ENCODE peak calls at places on chromosomes 1 and 21, in ten cellular contexts. One of them, this sample, is unnamed.

GRCh38 chr1:145823565-145824498 is at the start of the genes POLR3C and RNF115:
- DNase-seq in pancreas: peak
- DNase-seq in tibial artery: peak
- DNase-seq in A549: peak
- DNase-seq in neuronal stem cell: peak
- DNase-seq in Peyer's patch: peak
- DNase-seq in gastrocnemius medialis: peak
- DNase-seq in upper lobe of right lung: peak
- DNase-seq in suprapubic skin: peak
- DNase-seq in body of pancreas: peak
- DNase-seq in this sample: peak

GRCh38 chr1:98903261-98903660 is 101.4 kb downstream of the PLPPR5 start:
- DNase-seq in suprapubic skin: no peak
- DNase-seq in gastrocnemius medialis: no peak
- DNase-seq in neuronal stem cell: no peak
- DNase-seq in A549: peak
- DNase-seq in tibial artery: no peak
- DNase-seq in upper lobe of right lung: no peak
- DNase-seq in body of pancreas: no peak
- DNase-seq in pancreas: no peak
- DNase-seq in Peyer's patch: no peak
- DNase-seq in this sample: no peak

GRCh38 chr1:20950689-20951088 is 163.6 kb upstream of the HP1BP3 start:
- DNase-seq in A549: no peak
- DNase-seq in pancreas: no peak
- DNase-seq in neuronal stem cell: no peak
- DNase-seq in gastrocnemius medialis: no peak
- DNase-seq in Peyer's patch: no peak
- DNase-seq in tibial artery: no peak
- DNase-seq in suprapubic skin: no peak
- DNase-seq in upper lobe of right lung: no peak
- DNase-seq in body of pancreas: no peak
- DNase-seq in this sample: no peak

GRCh38 chr1:209484429-209484828 is 99.1 kb upstream of the CAMK1G start:
- DNase-seq in A549: no peak
- DNase-seq in suprapubic skin: no peak
- DNase-seq in upper lobe of right lung: no peak
- DNase-seq in tibial artery: no peak
- DNase-seq in Peyer's patch: no peak
- DNase-seq in body of pancreas: no peak
- DNase-seq in pancreas: no peak
- DNase-seq in gastrocnemius medialis: no peak
- DNase-seq in neuronal stem cell: no peak
- DNase-seq in this sample: no peak

GRCh38 chr1:3060601-3061551 is 8.1 kb upstream of the PRDM16 start:
- DNase-seq in tibial artery: no peak
- DNase-seq in gastrocnemius medialis: no peak
- DNase-seq in pancreas: peak
- DNase-seq in Peyer's patch: no peak
- DNase-seq in upper lobe of right lung: peak
- DNase-seq in suprapubic skin: peak
- DNase-seq in A549: no peak
- DNase-seq in neuronal stem cell: no peak
- DNase-seq in body of pancreas: no peak
- DNase-seq in this sample: peak

GRCh38 chr1:179754031-179754624 is 11.0 kb downstream of the FAM163A start:
- DNase-seq in Peyer's patch: no peak
- DNase-seq in neuronal stem cell: no peak
- DNase-seq in suprapubic skin: no peak
- DNase-seq in A549: no peak
- DNase-seq in tibial artery: no peak
- DNase-seq in body of pancreas: no peak
- DNase-seq in pancreas: no peak
- DNase-seq in upper lobe of right lung: no peak
- DNase-seq in gastrocnemius medialis: no peak
- DNase-seq in this sample: no peak

GRCh38 chr1:245160288-245160687 is 5.5 kb downstream of the KIF26B start:
- DNase-seq in Peyer's patch: no peak
- DNase-seq in A549: no peak
- DNase-seq in suprapubic skin: no peak
- DNase-seq in upper lobe of right lung: no peak
- DNase-seq in neuronal stem cell: no peak
- DNase-seq in pancreas: no peak
- DNase-seq in body of pancreas: peak
- DNase-seq in tibial artery: peak
- DNase-seq in gastrocnemius medialis: no peak
- DNase-seq in this sample: no peak

GRCh38 chr1:47367651-47368050 is 34.1 kb downstream of the CMPK1 start:
- DNase-seq in upper lobe of right lung: no peak
- DNase-seq in A549: no peak
- DNase-seq in suprapubic skin: no peak
- DNase-seq in gastrocnemius medialis: no peak
- DNase-seq in neuronal stem cell: no peak
- DNase-seq in Peyer's patch: no peak
- DNase-seq in pancreas: no peak
- DNase-seq in body of pancreas: no peak
- DNase-seq in tibial artery: no peak
- DNase-seq in this sample: no peak

GRCh38 chr21:41726058-41726558 is 40.7 kb downstream of the RIPK4 start:
- DNase-seq in A549: no peak
- DNase-seq in pancreas: no peak
- DNase-seq in gastrocnemius medialis: no peak
- DNase-seq in neuronal stem cell: peak
- DNase-seq in suprapubic skin: no peak
- DNase-seq in Peyer's patch: no peak
- DNase-seq in body of pancreas: no peak
- DNase-seq in tibial artery: peak
- DNase-seq in upper lobe of right lung: no peak
- DNase-seq in this sample: no peak

GRCh38 chr1:206500046-206500445 is 7.3 kb upstream of the RASSF5 start:
- DNase-seq in pancreas: no peak
- DNase-seq in upper lobe of right lung: no peak
- DNase-seq in A549: no peak
- DNase-seq in suprapubic skin: no peak
- DNase-seq in body of pancreas: no peak
- DNase-seq in Peyer's patch: no peak
- DNase-seq in neuronal stem cell: no peak
- DNase-seq in tibial artery: no peak
- DNase-seq in gastrocnemius medialis: no peak
- DNase-seq in this sample: no peak

GRCh38 chr1:108053291-108054023 is 88.5 kb upstream of the VAV3 start:
- DNase-seq in A549: no peak
- DNase-seq in body of pancreas: no peak
- DNase-seq in gastrocnemius medialis: peak
- DNase-seq in Peyer's patch: no peak
- DNase-seq in pancreas: no peak
- DNase-seq in suprapubic skin: no peak
- DNase-seq in tibial artery: peak
- DNase-seq in neuronal stem cell: no peak
- DNase-seq in upper lobe of right lung: no peak
- DNase-seq in this sample: no peak

GRCh38 chr1:235075121-235075954 is 53.3 kb downstream of the TOMM20 start:
- DNase-seq in upper lobe of right lung: peak
- DNase-seq in neuronal stem cell: no peak
- DNase-seq in A549: peak
- DNase-seq in Peyer's patch: peak
- DNase-seq in tibial artery: peak
- DNase-seq in pancreas: no peak
- DNase-seq in body of pancreas: peak
- DNase-seq in gastrocnemius medialis: peak
- DNase-seq in suprapubic skin: peak
- DNase-seq in this sample: peak

GRCh38 chr1:20199410-20199809 is 13.1 kb upstream of the PLA2G2C start:
- DNase-seq in neuronal stem cell: no peak
- DNase-seq in Peyer's patch: no peak
- DNase-seq in gastrocnemius medialis: no peak
- DNase-seq in upper lobe of right lung: no peak
- DNase-seq in suprapubic skin: no peak
- DNase-seq in body of pancreas: no peak
- DNase-seq in pancreas: no peak
- DNase-seq in A549: no peak
- DNase-seq in tibial artery: no peak
- DNase-seq in this sample: no peak

DNA sequence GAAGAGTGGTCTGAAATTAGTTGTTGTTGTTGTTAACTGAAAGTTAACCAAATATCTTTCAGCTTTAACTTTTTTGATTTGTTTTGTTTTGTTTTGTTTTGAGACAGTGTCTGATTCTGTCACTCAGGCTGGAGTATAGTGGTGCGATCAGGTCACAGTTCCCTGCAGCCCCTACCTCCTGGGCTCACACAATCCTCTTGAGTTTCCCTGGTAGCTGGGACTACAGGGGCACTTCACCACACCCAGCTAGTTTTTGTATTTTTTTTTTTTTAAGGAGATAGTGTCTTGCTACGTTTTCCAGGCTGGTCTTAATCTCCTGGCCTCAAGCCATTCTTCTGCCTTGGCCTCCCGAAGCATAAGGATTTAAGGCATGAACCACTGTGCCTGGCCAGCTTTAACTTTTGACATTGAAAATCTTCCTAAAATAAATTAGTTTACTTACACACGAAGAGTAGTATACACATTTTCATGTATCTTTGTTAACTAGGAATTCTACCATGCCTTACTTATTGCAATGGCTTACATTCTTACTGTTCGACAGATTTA is 44.9 kb downstream of the GNG12 start:
- DNase-seq in A549: no peak
- DNase-seq in body of pancreas: no peak
- DNase-seq in Peyer's patch: no peak
- DNase-seq in gastrocnemius medialis: no peak
- DNase-seq in suprapubic skin: no peak
- DNase-seq in neuronal stem cell: no peak
- DNase-seq in pancreas: no peak
- DNase-seq in upper lobe of right lung: no peak
- DNase-seq in tibial artery: no peak
- DNase-seq in this sample: no peak
- H3K27ac ChIP-seq in A549: no peak
- H3K27ac ChIP-seq in body of pancreas: no peak
- H3K27ac ChIP-seq in Peyer's patch: no peak
- H3K27ac ChIP-seq in gastrocnemius medialis: no peak
- H3K27ac ChIP-seq in suprapubic skin: no peak
- H3K27ac ChIP-seq in neuronal stem cell: no peak
- H3K27ac ChIP-seq in pancreas: no peak
- H3K27ac ChIP-seq in upper lobe of right lung: no peak
- H3K27ac ChIP-seq in tibial artery: peak
- H3K27ac ChIP-seq in this sample: peak

GRCh38 chr1:91885716-91886506 is at the start of gene TGFBR3:
- DNase-seq in gastrocnemius medialis: peak
- DNase-seq in A549: peak
- DNase-seq in neuronal stem cell: peak
- DNase-seq in pancreas: peak
- DNase-seq in upper lobe of right lung: peak
- DNase-seq in Peyer's patch: peak
- DNase-seq in suprapubic skin: peak
- DNase-seq in tibial artery: peak
- DNase-seq in body of pancreas: peak
- DNase-seq in this sample: peak

GRCh38 chr1:91883470-91883869 is 2.5 kb downstream of the TGFBR3 start:
- DNase-seq in pancreas: no peak
- DNase-seq in A549: peak
- DNase-seq in body of pancreas: no peak
- DNase-seq in tibial artery: no peak
- DNase-seq in gastrocnemius medialis: no peak
- DNase-seq in suprapubic skin: no peak
- DNase-seq in neuronal stem cell: no peak
- DNase-seq in Peyer's patch: no peak
- DNase-seq in upper lobe of right lung: no peak
- DNase-seq in this sample: no peak

GRCh38 chr1:91881280-91881679 is 4.7 kb downstream of the TGFBR3 start:
- DNase-seq in neuronal stem cell: no peak
- DNase-seq in body of pancreas: no peak
- DNase-seq in suprapubic skin: no peak
- DNase-seq in upper lobe of right lung: no peak
- DNase-seq in pancreas: no peak
- DNase-seq in gastrocnemius medialis: no peak
- DNase-seq in A549: no peak
- DNase-seq in Peyer's patch: no peak
- DNase-seq in tibial artery: no peak
- DNase-seq in this sample: no peak

GRCh38 chr1:91884459-91885290 is 1.3 kb downstream of the TGFBR3 start:
- DNase-seq in gastrocnemius medialis: peak
- DNase-seq in pancreas: no peak
- DNase-seq in A549: peak
- DNase-seq in neuronal stem cell: peak
- DNase-seq in tibial artery: no peak
- DNase-seq in upper lobe of right lung: peak
- DNase-seq in suprapubic skin: no peak
- DNase-seq in Peyer's patch: no peak
- DNase-seq in body of pancreas: peak
- DNase-seq in this sample: no peak

GRCh38 chr1:91885331-91885715 is 628 bp downstream of the TGFBR3 start:
- DNase-seq in neuronal stem cell: no peak
- DNase-seq in Peyer's patch: no peak
- DNase-seq in upper lobe of right lung: no peak
- DNase-seq in tibial artery: peak
- DNase-seq in A549: no peak
- DNase-seq in pancreas: no peak
- DNase-seq in body of pancreas: peak
- DNase-seq in gastrocnemius medialis: no peak
- DNase-seq in suprapubic skin: peak
- DNase-seq in this sample: no peak
- H3K27ac ChIP-seq in neuronal stem cell: peak
- H3K27ac ChIP-seq in Peyer's patch: peak
- H3K27ac ChIP-seq in upper lobe of right lung: peak
- H3K27ac ChIP-seq in tibial artery: peak
- H3K27ac ChIP-seq in A549: peak
- H3K27ac ChIP-seq in pancreas: peak
- H3K27ac ChIP-seq in body of pancreas: peak
- H3K27ac ChIP-seq in gastrocnemius medialis: peak
- H3K27ac ChIP-seq in suprapubic skin: peak
- H3K27ac ChIP-seq in this sample: peak

DNA sequence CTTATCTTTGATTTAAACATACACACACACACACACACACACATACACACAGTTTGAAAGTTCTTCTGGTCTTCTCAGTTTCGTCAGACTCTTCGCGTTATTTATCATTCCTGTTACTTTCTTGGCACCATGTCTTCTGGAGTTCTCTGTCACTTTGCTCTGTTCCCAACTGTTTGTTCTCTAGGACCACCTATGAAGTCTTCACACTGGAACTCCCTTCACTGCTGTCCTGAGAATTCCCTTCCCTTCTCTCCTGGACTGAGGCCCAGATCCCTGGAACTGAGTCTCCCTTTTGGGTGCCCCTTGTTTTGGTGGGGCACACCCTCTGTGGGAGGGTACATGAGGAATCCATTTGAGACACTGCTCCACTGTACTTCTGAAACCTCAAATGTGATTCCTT is 30.5 kb downstream of the ALG14 start:
- DNase-seq in pancreas: no peak
- DNase-seq in Peyer's patch: no peak
- DNase-seq in A549: no peak
- DNase-seq in suprapubic skin: no peak
- DNase-seq in neuronal stem cell: no peak
- DNase-seq in body of pancreas: no peak
- DNase-seq in tibial artery: no peak
- DNase-seq in upper lobe of right lung: no peak
- DNase-seq in gastrocnemius medialis: no peak
- DNase-seq in this sample: no peak
- H3K27ac ChIP-seq in pancreas: peak
- H3K27ac ChIP-seq in Peyer's patch: peak
- H3K27ac ChIP-seq in A549: peak
- H3K27ac ChIP-seq in suprapubic skin: peak
- H3K27ac ChIP-seq in neuronal stem cell: no peak
- H3K27ac ChIP-seq in body of pancreas: no peak
- H3K27ac ChIP-seq in tibial artery: peak
- H3K27ac ChIP-seq in upper lobe of right lung: peak
- H3K27ac ChIP-seq in gastrocnemius medialis: peak
- H3K27ac ChIP-seq in this sample: peak

GRCh38 chr1:5976726-5977493 is 15.3 kb downstream of the NPHP4 start:
- DNase-seq in pancreas: no peak
- DNase-seq in tibial artery: no peak
- DNase-seq in gastrocnemius medialis: no peak
- DNase-seq in neuronal stem cell: no peak
- DNase-seq in A549: no peak
- DNase-seq in upper lobe of right lung: peak
- DNase-seq in body of pancreas: no peak
- DNase-seq in Peyer's patch: no peak
- DNase-seq in suprapubic skin: peak
- DNase-seq in this sample: no peak
- H3K27ac ChIP-seq in pancreas: no peak
- H3K27ac ChIP-seq in tibial artery: no peak
- H3K27ac ChIP-seq in gastrocnemius medialis: no peak
- H3K27ac ChIP-seq in neuronal stem cell: no peak
- H3K27ac ChIP-seq in A549: no peak
- H3K27ac ChIP-seq in upper lobe of right lung: no peak
- H3K27ac ChIP-seq in body of pancreas: no peak
- H3K27ac ChIP-seq in Peyer's patch: no peak
- H3K27ac ChIP-seq in suprapubic skin: no peak
- H3K27ac ChIP-seq in this sample: no peak